ENCODE peak calls at places on chromosome 9, in four cellular contexts. B is MM.1S, C is GM12864, M is AG09319. W is an unnamed sample.

GRCh38 chr9:134413890-134414731 is 87.9 kb downstream of the RXRA start:
- DNase-seq in B (no peak), C (no peak), M (no peak), W (peak; percentile 21)

GRCh38 chr9:110152704-110153374 is 55.1 kb downstream of the C9orf152 start:
- DNase-seq in B (peak; percentile 56), C (no peak), M (no peak), W (peak; percentile 30)

GRCh38 chr9:116101516-116101915 is 52.1 kb upstream of the PAPPA start:
- DNase-seq in B (no peak), C (no peak), M (no peak), W (no peak)

GRCh38 chr9:123322771-123323481 is 33.1 kb upstream of the CRB2 start:
- DNase-seq in B (peak; percentile 83), C (peak; percentile 49), M (no peak), W (no peak)

GRCh38 chr9:10999646-11000045 is 386.8 kb upstream of the PTPRD start:
- DNase-seq in B (no peak), C (no peak), M (no peak), W (no peak)

GRCh38 chr9:136198605-136199083 is 6.3 kb downstream of the LHX3 start:
- DNase-seq in B (no peak), C (no peak), M (no peak), W (no peak)

GRCh38 chr9:75175395-75175794 is 87.1 kb downstream of the OSTF1 start:
- DNase-seq in B (no peak), C (no peak), M (no peak), W (no peak)

GRCh38 chr9:29078063-29078660 is 1504.9 kb upstream of the C9orf72 start:
- DNase-seq in B (no peak), C (no peak), M (no peak), W (no peak)

GRCh38 chr9:98365227-98365669 is 109.8 kb upstream of the TBC1D2 start:
- DNase-seq in B (peak; percentile 35), C (peak; percentile 18), M (no peak), W (peak; percentile 29)

DNA sequence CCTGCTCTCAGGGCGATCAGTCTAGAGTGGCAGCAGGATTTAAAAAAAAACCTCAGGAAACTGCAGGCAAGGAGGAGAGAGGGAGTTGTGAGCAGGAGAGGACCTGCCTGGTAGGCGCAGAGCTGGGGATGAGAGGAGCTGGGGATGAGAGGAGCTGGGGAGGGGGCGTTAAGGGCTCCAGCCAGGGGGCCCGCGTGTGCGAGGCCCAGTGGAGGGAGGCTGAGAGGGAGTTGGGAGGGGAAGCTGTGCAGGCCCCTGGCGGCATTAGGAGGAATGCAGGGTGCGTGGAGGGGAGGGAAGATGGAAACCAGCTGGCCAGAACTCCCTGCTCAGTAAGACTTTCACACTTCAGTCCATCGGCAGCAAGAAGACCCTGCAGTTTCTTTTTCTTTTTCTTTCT is 45.2 kb upstream of the HMCN2 start:
- DNase-seq in B (no peak), C (no peak), M (no peak), W (no peak)
- TF ChIP-seq CTCF in B (no peak), C (no peak), M (peak; percentile 48), W (peak; percentile 27)

GRCh38 chr9:111678293-111678692 is 16.9 kb downstream of the GNG10 start:
- DNase-seq in B (no peak), C (no peak), M (no peak), W (no peak)
- TF ChIP-seq CTCF in B (no peak), C (no peak), M (no peak), W (no peak)

GRCh38 chr9:69149321-69149807 is 24.7 kb upstream of the TJP2 start:
- DNase-seq in B (no peak), C (no peak), M (peak; percentile 20), W (no peak)
- TF ChIP-seq CTCF in B (no peak), C (no peak), M (peak; percentile 48), W (peak; percentile 28)

DNA sequence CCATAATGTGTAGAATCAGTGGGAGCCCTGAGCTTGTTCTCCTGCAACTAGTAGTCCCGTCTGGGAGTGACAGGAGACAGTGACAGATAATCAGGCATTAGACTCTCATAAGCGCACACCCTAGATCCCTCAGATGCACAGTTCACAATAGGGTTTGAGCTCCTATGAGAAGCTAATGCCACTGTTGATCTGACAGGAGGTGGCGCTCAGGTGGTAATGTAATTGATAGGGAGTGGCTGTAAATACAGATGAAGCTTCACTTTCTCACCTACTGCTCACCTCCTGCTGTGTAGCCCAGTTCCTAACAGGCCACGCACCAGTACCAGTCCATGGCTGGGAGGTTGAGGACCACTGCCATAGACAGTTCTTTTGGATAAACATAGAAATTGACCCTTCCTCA is 188.7 kb downstream of the ROR2 start:
- DNase-seq in B (no peak), C (no peak), M (no peak), W (no peak)
- TF ChIP-seq CTCF in B (no peak), C (no peak), M (no peak), W (peak; percentile 1)

W was measured in HFF-Myc.